ENCODE peak calls at places on chromosome 9, in eight cellular contexts. E is aorta; G is A549; S is HAP-1; V is dorsolateral prefrontal cortex; K is fibroblast of the aortic adventitia; F is Jurkat, Clone E6-1; Q is lower lobe of right lung. T is an unnamed sample.

GRCh38 chr9:114029311-114030170 is 48.6 kb downstream of the AMBP start:
- DNase-seq in E (no peak), G (no peak), S (no peak), V (no peak), K (no peak), F (no peak), Q (no peak), T (no peak)

GRCh38 chr9:114787781-114788498 is 17.9 kb downstream of the TNFSF15 start:
- DNase-seq in E (no peak), G (no peak), S (no peak), V (no peak), K (no peak), F (no peak), Q (no peak), T (no peak)

GRCh38 chr9:124014355-124015026 is 2.9 kb downstream of the LHX2 start:
- DNase-seq in E (no peak), G (no peak), S (no peak), V (no peak), K (no peak), F (no peak), Q (no peak), T (no peak)

GRCh38 chr9:76451234-76451633 is 7.7 kb upstream of the GCNT1 start:
- DNase-seq in E (no peak), G (no peak), S (no peak), V (no peak), K (peak), F (no peak), Q (no peak), T (no peak)

GRCh38 chr9:36325081-36325828 is 67.0 kb upstream of the GNE start:
- DNase-seq in E (peak), G (no peak), S (no peak), V (no peak), K (no peak), F (no peak), Q (no peak), T (peak)

GRCh38 chr9:3419892-3420291 is 105.9 kb downstream of the RFX3 start:
- DNase-seq in E (no peak), G (no peak), S (no peak), V (no peak), K (no peak), F (no peak), Q (no peak), T (no peak)

GRCh38 chr9:120965344-120966004 is 38.9 kb upstream of the TRAF1 start:
- DNase-seq in E (no peak), G (no peak), S (peak), V (no peak), K (no peak), F (no peak), Q (no peak), T (peak)

GRCh38 chr9:93119953-93120845 is 13.9 kb downstream of the NINJ1 start:
- DNase-seq in E (peak), G (peak), S (no peak), V (peak), K (peak), F (no peak), Q (peak), T (peak)

GRCh38 chr9:93254806-93255519 is 71.0 kb downstream of the WNK2 start:
- DNase-seq in E (peak), G (no peak), S (no peak), V (peak), K (no peak), F (no peak), Q (peak), T (no peak)

GRCh38 chr9:135660407-135660806 is 2.7 kb upstream of the LCN9 start:
- DNase-seq in E (no peak), G (no peak), S (no peak), V (no peak), K (no peak), F (no peak), Q (no peak), T (no peak)

GRCh38 chr9:91489391-91489899 is 65.8 kb upstream of the NFIL3 start:
- DNase-seq in E (no peak), G (no peak), S (no peak), V (no peak), K (peak), F (peak), Q (no peak), T (no peak)

GRCh38 chr9:132079391-132080071 is at the start of gene MED27:
- DNase-seq in E (peak), G (peak), S (peak), V (peak), K (peak), F (peak), Q (peak), T (peak)

GRCh38 chr9:8329561-8330283 is 530.1 kb upstream of the DMAC1 start:
- DNase-seq in E (no peak), G (no peak), S (no peak), V (no peak), K (no peak), F (no peak), Q (no peak), T (no peak)

GRCh38 chr9:28699632-28700031 is 1126.4 kb upstream of the C9orf72 start:
- DNase-seq in E (no peak), G (no peak), S (no peak), V (no peak), K (no peak), F (no peak), Q (no peak), T (no peak)

GRCh38 chr9:22008662-22009562 is at the start of gene CDKN2B:
- DNase-seq in E (peak), G (no peak), S (peak), V (peak), K (peak), F (no peak), Q (peak), T (peak)

GRCh38 chr9:88949425-88949824 is 41.8 kb upstream of the S1PR3 start:
- DNase-seq in E (no peak), G (no peak), S (no peak), V (no peak), K (peak), F (no peak), Q (no peak), T (peak)

GRCh38 chr9:14062449-14063187 is 251.3 kb downstream of the NFIB start:
- DNase-seq in E (no peak), G (no peak), S (no peak), V (no peak), K (peak), F (no peak), Q (no peak), T (no peak)

GRCh38 chr9:114503009-114503408 is 2.3 kb downstream of the WHRN start:
- DNase-seq in E (no peak), G (no peak), S (no peak), V (no peak), K (no peak), F (no peak), Q (no peak), T (no peak)

GRCh38 chr9:2262371-2262770 is 247.2 kb downstream of the SMARCA2 start:
- DNase-seq in E (no peak), G (no peak), S (no peak), V (no peak), K (no peak), F (no peak), Q (no peak), T (no peak)

GRCh38 chr9:137317021-137317978 is 15.2 kb upstream of the NRARP start:
- DNase-seq in E (peak), G (no peak), S (no peak), V (peak), K (no peak), F (no peak), Q (no peak), T (no peak)

GRCh38 chr9:13939129-13939528 is 374.8 kb downstream of the NFIB start:
- DNase-seq in E (no peak), G (no peak), S (no peak), V (no peak), K (peak), F (no peak), Q (no peak), T (no peak)

GRCh38 chr9:76560481-76560891 is 101.5 kb downstream of the GCNT1 start:
- DNase-seq in E (peak), G (no peak), S (no peak), V (no peak), K (peak), F (no peak), Q (no peak), T (peak)

GRCh38 chr9:21443849-21444625 is 3.8 kb downstream of the IFNA1 start:
- DNase-seq in E (no peak), G (no peak), S (no peak), V (no peak), K (no peak), F (no peak), Q (no peak), T (no peak)

GRCh38 chr9:126699401-126699851 is 85.7 kb downstream of the LMX1B start:
- DNase-seq in E (peak), G (no peak), S (no peak), V (no peak), K (no peak), F (no peak), Q (peak), T (no peak)

GRCh38 chr9:72675586-72675985 is 154.2 kb downstream of the TMC1 start:
- DNase-seq in E (no peak), G (no peak), S (peak), V (no peak), K (peak), F (no peak), Q (no peak), T (no peak)

GRCh38 chr9:36871606-36872005 is 162.5 kb downstream of the PAX5 start:
- DNase-seq in E (peak), G (no peak), S (no peak), V (no peak), K (no peak), F (no peak), Q (no peak), T (no peak)

GRCh38 chr9:124491049-124491975 is 15.9 kb downstream of the NR5A1 start:
- DNase-seq in E (no peak), G (no peak), S (no peak), V (no peak), K (no peak), F (no peak), Q (no peak), T (no peak)

GRCh38 chr9:35616681-35617459 is 1.3 kb downstream of the CD72 start:
- DNase-seq in E (peak), G (no peak), S (no peak), V (no peak), K (peak), F (no peak), Q (peak), T (peak)

GRCh38 chr9:119761737-119762136 is 392.5 kb upstream of the BRINP1 start:
- DNase-seq in E (no peak), G (no peak), S (no peak), V (no peak), K (no peak), F (no peak), Q (no peak), T (no peak)

GRCh38 chr9:113715086-113715485 is 161.0 kb upstream of the ZNF618 start:
- DNase-seq in E (no peak), G (no peak), S (no peak), V (no peak), K (peak), F (no peak), Q (no peak), T (no peak)

GRCh38 chr9:24545285-24545684 is 412 bp downstream of the IZUMO3 start:
- DNase-seq in E (no peak), G (no peak), S (no peak), V (no peak), K (no peak), F (no peak), Q (no peak), T (no peak)

GRCh38 chr9:131807131-131807990 is 67.5 kb upstream of the RAPGEF1 start:
- DNase-seq in E (peak), G (no peak), S (no peak), V (no peak), K (no peak), F (no peak), Q (no peak), T (no peak)

GRCh38 chr9:134392900-134393299 is 66.6 kb downstream of the RXRA start:
- DNase-seq in E (no peak), G (no peak), S (no peak), V (no peak), K (no peak), F (no peak), Q (no peak), T (no peak)

GRCh38 chr9:1871486-1872181 is 143.5 kb upstream of the SMARCA2 start:
- DNase-seq in E (no peak), G (no peak), S (peak), V (no peak), K (peak), F (no peak), Q (no peak), T (no peak)

GRCh38 chr9:89999176-89999533 is 394.3 kb downstream of the GADD45G start:
- DNase-seq in E (no peak), G (no peak), S (no peak), V (no peak), K (no peak), F (no peak), Q (peak), T (no peak)

GRCh38 chr9:875119-875962 is 33.8 kb downstream of the DMRT1 start:
- DNase-seq in E (no peak), G (no peak), S (no peak), V (no peak), K (no peak), F (no peak), Q (no peak), T (no peak)

GRCh38 chr9:70601000-70601929 is 186.8 kb upstream of the KLF9 start:
- DNase-seq in E (peak), G (no peak), S (no peak), V (peak), K (peak), F (no peak), Q (peak), T (peak)

GRCh38 chr9:34370970-34371880 is 5.5 kb downstream of the MYORG start:
- DNase-seq in E (no peak), G (no peak), S (no peak), V (no peak), K (no peak), F (no peak), Q (no peak), T (peak)
- H3K4me3 ChIP-seq in E (no peak), G (no peak), S (no peak), V (no peak), K (no peak), F (no peak), Q (peak), T (peak)

GRCh38 chr9:127833555-127833954 is 20.9 kb downstream of the ENG start:
- DNase-seq in E (no peak), G (no peak), S (no peak), V (no peak), K (peak), F (no peak), Q (no peak), T (no peak)

GRCh38 chr9:127837346-127837745 is 17.1 kb downstream of the ENG start:
- DNase-seq in E (no peak), G (no peak), S (no peak), V (no peak), K (no peak), F (no peak), Q (no peak), T (no peak)

GRCh38 chr9:127835930-127836586 is 18.4 kb downstream of the ENG start:
- DNase-seq in E (peak), G (no peak), S (no peak), V (no peak), K (peak), F (no peak), Q (peak), T (no peak)

GRCh38 chr9:127838375-127839078 is 15.9 kb downstream of the ENG start:
- DNase-seq in E (peak), G (peak), S (no peak), V (no peak), K (peak), F (no peak), Q (peak), T (peak)
- H3K4me3 ChIP-seq in E (no peak), G (no peak), S (no peak), V (no peak), K (peak), F (no peak), Q (peak), T (no peak)

GRCh38 chr9:95060246-95060645 is 257.3 kb downstream of the FANCC start:
- DNase-seq in E (no peak), G (no peak), S (no peak), V (no peak), K (no peak), F (peak), Q (no peak), T (no peak)

GRCh38 chr9:95062601-95063065 is 254.9 kb downstream of the FANCC start:
- DNase-seq in E (no peak), G (no peak), S (no peak), V (no peak), K (no peak), F (no peak), Q (no peak), T (peak)

GRCh38 chr9:95061916-95062600 is 255.5 kb downstream of the FANCC start:
- DNase-seq in E (no peak), G (no peak), S (no peak), V (no peak), K (no peak), F (no peak), Q (no peak), T (peak)

GRCh38 chr9:95058795-95059386 is 258.6 kb downstream of the FANCC start:
- DNase-seq in E (no peak), G (no peak), S (no peak), V (no peak), K (no peak), F (no peak), Q (no peak), T (no peak)

DNA sequence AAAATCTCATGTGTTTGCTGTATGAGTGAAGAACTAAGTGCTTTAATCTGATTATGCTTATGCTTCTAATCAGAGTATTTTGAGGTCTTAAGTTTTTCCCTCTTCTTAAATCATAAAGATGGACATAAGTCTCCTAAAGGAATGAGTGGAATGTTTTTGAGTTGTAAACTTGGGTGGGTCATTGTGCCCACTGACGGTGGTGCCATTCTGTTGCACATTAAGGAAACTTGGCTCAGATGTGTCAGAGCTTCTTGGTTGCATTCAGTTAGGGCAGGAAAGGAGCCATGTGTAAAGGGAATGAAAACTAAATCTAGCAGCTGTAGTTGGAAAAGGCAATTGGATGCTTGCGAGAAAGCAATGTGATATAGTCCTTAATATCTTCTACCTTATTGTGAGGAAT is 256.6 kb downstream of the FANCC start:
- DNase-seq in E (no peak), G (no peak), S (no peak), V (no peak), K (no peak), F (no peak), Q (no peak), T (no peak)
- H3K4me3 ChIP-seq in E (no peak), G (no peak), S (no peak), V (no peak), K (no peak), F (no peak), Q (no peak), T (no peak)

GRCh38 chr9:130658893-130659698 is 5.3 kb upstream of the PRDM12 start:
- DNase-seq in E (no peak), G (no peak), S (no peak), V (no peak), K (no peak), F (no peak), Q (no peak), T (no peak)
- H3K4me3 ChIP-seq in E (no peak), G (no peak), S (no peak), V (no peak), K (no peak), F (no peak), Q (no peak), T (peak)

T was measured in testis.